ENCODE peak calls at places on chromosomes 7 and 10, in five cellular contexts. I is HepG2, C is K562, N is GM12878, Z is SK-N-SH. M is an unnamed sample.
A peak's percentile ranks its signal among the peaks of the same experiment; 100 is the strongest.

GRCh38 chr7:110090113-110090820 is 1000.7 kb upstream of the LRRN3 start:
- DNase-seq in N (no peak), I (peak; percentile 37), Z (no peak), C (no peak), M (no peak)

GRCh38 chr7:572668-573495 is 53.2 kb upstream of the PDGFA start:
- DNase-seq in I (no peak), Z (no peak), N (no peak), C (no peak), M (peak; percentile 27)

GRCh38 chr10:35579726-35580420 is 25.3 kb upstream of the GJD4 start:
- DNase-seq in C (no peak), Z (no peak), I (no peak), N (no peak), M (no peak)

GRCh38 chr7:151018421-151019129 is 5.7 kb downstream of the ATG9B start:
- DNase-seq in Z (no peak), N (no peak), I (no peak), C (no peak), M (no peak)

GRCh38 chr10:117980216-117980615 is 66.5 kb downstream of the RAB11FIP2 start:
- DNase-seq in I (no peak), C (no peak), N (no peak), Z (no peak), M (no peak)

GRCh38 chr7:116672596-116673503 is 854 bp downstream of the MET start:
- DNase-seq in N (no peak), C (no peak), Z (peak; percentile 19), I (peak; percentile 9), M (no peak)

GRCh38 chr10:8102708-8103401 is 48.4 kb downstream of the GATA3 start:
- DNase-seq in N (no peak), C (no peak), I (no peak), Z (no peak), M (no peak)

GRCh38 chr7:261341-262250 is 28.4 kb upstream of the FOXL3 start:
- DNase-seq in Z (no peak), N (no peak), C (no peak), I (no peak), M (no peak)

GRCh38 chr7:99409192-99409572 is 413 bp downstream of the BUD31 start:
- DNase-seq in N (no peak), C (peak; percentile 55), I (no peak), Z (no peak), M (no peak)

GRCh38 chr10:48655426-48656240 is 29.0 kb upstream of the WDFY4 start:
- DNase-seq in Z (peak; percentile 71), I (no peak), C (peak; percentile 59), N (no peak), M (peak; percentile 68)

GRCh38 chr10:115129752-115130151 is 36.6 kb downstream of the ATRNL1 start:
- DNase-seq in C (no peak), N (no peak), Z (peak; percentile 13), I (peak; percentile 10), M (no peak)

GRCh38 chr7:1965579-1966294 is 267.0 kb downstream of the MAD1L1 start:
- DNase-seq in N (no peak), I (no peak), C (no peak), Z (no peak), M (no peak)

GRCh38 chr7:82506208-82506607 is 62.6 kb upstream of the CACNA2D1 start:
- DNase-seq in I (no peak), N (no peak), C (no peak), Z (no peak), M (no peak)

GRCh38 chr10:119401671-119402395 is 140.7 kb downstream of the RGS10 start:
- DNase-seq in N (no peak), C (peak; percentile 25), I (peak; percentile 35), Z (no peak), M (no peak)

GRCh38 chr7:154666768-154667167 is 336.2 kb downstream of the PAXIP1 start:
- DNase-seq in N (no peak), Z (no peak), C (no peak), I (no peak), M (no peak)

GRCh38 chr10:130025811-130026510 is 61.9 kb upstream of the EBF3 start:
- DNase-seq in N (no peak), I (no peak), C (no peak), Z (no peak), M (no peak)

GRCh38 chr7:38368191-38368605 is 94.8 kb upstream of the TARP start:
- DNase-seq in N (no peak), C (peak; percentile 31), I (peak; percentile 63), Z (peak; percentile 71), M (peak; percentile 88)

GRCh38 chr7:89238156-89238555 is 442.6 kb upstream of the TEX47 start:
- DNase-seq in C (no peak), I (no peak), Z (no peak), N (no peak), M (no peak)

GRCh38 chr7:123177442-123177841 is 22.3 kb downstream of the SLC13A1 start:
- DNase-seq in I (no peak), Z (no peak), C (no peak), N (no peak), M (no peak)

GRCh38 chr7:121395494-121395960 is 581 bp downstream of the FAM3C start:
- DNase-seq in C (no peak), Z (peak; percentile 26), N (no peak), I (peak; percentile 7), M (no peak)

GRCh38 chr7:70016044-70016770 is 417.9 kb downstream of the AUTS2 start:
- DNase-seq in N (no peak), I (no peak), Z (no peak), C (no peak), M (no peak)

GRCh38 chr10:16195178-16195769 is 241.5 kb upstream of the PTER start:
- DNase-seq in Z (no peak), I (no peak), C (no peak), N (peak; percentile 67), M (no peak)

GRCh38 chr10:68981074-68981473 is 7.5 kb upstream of the KIFBP start:
- DNase-seq in C (peak; percentile 22), I (peak; percentile 19), Z (no peak), N (no peak), M (no peak)

DNA sequence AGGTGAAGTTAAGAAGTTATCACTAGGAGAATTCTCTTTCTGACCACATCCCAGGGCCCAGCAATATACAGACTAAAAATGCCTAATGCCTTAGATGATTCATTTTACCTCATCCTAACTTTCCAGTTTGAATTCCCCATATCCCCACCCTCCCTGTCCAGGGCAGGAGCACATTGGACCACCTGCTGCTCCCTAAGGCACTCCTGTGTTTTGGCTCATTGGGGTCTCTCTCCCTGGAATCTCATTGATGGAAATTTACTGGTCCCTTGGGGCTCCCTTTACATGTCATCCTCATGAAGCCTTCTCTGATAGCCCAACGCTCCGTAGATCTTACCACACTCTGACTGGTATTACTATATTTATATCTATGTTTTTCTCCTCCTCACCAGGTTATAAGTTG is 2.7 kb downstream of the IL2RA start:
- DNase-seq in Z (no peak), C (no peak), I (no peak), N (no peak), M (no peak)
- TF ChIP-seq SIN3A in Z (no peak), C (no peak), I (no peak), N (no peak), M (no peak)

DNA sequence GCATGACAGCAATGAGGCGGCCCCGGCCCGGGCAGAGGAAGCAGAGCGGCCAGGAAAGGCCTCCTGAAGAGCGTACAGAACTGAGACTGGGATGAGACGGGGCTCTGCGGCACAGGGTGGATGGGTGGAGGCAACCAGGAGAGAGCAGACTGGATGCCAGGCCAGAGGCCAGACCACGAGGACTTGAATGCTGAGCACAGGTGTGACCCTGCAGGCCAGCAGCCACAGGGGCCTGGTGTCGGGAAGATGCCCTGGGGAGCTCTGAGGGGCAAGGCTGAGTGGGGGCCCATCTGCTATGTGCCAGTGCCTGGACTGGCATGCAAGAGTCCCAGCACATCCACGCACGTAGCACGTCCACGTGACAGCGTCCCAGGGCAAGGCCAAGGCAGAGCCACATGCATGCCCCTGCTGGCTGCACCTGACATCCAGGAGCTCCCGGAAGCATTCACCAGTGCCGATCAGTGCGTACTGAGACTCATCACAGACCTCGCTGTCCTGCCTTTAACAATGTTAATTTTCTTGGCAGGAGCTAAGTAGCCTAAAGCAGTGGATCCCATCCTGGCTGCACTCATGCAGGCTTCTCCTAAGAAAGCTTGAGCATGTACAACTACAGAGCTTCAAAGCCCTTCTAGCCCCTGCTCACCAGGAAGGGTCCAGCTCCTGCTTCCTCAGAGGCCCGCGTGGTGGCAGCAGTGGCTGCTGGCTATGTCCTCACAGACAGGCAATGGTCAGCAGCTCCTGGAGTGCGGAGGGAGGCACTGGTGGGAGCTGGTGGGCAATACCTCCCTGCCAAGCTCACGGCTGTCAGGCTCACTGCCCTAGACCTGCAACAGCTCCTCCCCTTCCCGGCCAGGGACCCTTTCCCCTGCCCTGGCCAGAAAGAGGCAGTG is 18.0 kb downstream of the GRID1 start:
- DNase-seq in N (no peak), I (peak; percentile 19), C (no peak), Z (peak; percentile 71), M (no peak)
- TF ChIP-seq USF2 in N (no peak), I (no peak), C (no peak), Z (no peak), M (no peak)

GRCh38 chr7:142851269-142851668 is 3.6 kb upstream of the EPHB6 start:
- DNase-seq in C (no peak), I (no peak), Z (no peak), N (no peak), M (no peak)

GRCh38 chr7:142854505-142855400 is at the start of gene EPHB6:
- DNase-seq in C (peak; percentile 98), I (no peak), Z (peak; percentile 89), N (no peak), M (peak; percentile 79)

GRCh38 chr7:142855756-142856564 is 1.1 kb downstream of the EPHB6 start:
- DNase-seq in N (no peak), Z (peak; percentile 34), I (no peak), C (no peak), M (no peak)

GRCh38 chr7:142855401-142855743 is 496 bp downstream of the EPHB6 start:
- DNase-seq in N (no peak), I (no peak), C (no peak), Z (no peak), M (no peak)

DNA sequence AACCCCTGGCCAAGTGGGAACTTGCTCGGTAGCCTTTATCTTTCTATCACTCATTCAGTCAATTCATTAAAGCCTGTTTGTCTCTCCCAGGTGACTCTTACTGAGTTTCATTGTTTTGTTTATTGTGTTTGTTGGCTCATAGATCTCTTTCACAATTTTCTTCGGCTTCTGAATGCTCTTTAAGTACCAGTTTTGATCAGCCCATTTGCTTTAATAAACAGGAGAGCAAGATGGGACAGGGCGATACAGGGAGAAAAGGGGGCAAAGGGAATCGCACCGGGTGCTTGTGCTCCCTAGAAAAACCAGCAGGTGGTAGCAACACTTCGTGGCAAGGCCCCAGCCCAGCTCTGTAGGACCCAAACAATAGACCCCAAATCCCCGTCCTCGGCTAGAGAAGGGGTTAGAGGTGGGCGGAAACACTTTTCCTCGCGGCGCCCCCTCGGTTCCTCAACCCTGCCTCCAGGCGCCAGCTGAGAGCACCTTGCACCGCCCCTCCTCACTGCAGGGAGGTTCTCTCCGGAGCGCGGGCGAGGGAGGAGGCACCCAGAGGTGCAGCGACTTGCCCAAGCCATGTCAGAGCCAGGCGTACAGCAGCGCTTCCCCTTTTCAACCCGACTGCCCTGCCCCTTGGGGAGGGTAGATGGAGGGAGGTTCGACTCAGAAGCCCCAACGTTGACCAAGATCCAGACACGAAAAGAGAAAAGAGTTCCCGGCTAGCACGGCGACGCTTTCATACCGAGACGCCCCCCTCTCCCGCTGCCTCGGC is 954 bp upstream of the EPHB6 start:
- DNase-seq in I (peak; percentile 33), Z (peak; percentile 92), C (peak; percentile 74), N (no peak), M (peak; percentile 72)
- TF ChIP-seq POLR2AphosphoS5 in I (no peak), Z (no peak), C (no peak), N (no peak), M (no peak)

DNA sequence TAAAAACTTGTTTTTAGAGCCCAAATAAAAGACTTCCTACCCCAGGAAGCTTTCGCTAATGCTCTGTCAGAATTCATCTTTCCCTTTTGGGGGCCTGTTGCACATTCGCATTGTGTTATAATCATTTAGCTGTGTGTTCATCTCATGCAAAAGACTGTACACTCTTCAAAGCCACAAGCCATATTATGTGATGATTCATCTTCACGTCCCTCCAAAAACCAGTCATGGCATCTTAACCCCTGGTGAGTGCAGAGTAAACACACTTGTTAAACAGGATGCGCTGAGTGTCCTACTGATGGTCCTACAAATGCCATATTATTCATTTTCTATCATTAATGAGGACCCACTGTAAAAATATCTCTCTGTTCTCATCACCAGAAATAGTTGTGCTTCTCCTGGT is 235.4 kb downstream of the KIAA1217 start:
- DNase-seq in C (no peak), N (no peak), I (no peak), Z (no peak), M (no peak)
- TF ChIP-seq SIN3A in C (no peak), N (no peak), I (no peak), Z (no peak), M (no peak)